ENCODE peak calls at places on chromosome 12, in four cellular contexts. S, P, G and D are unnamed samples.

GRCh38 chr12:30154996-30155730 is 371.4 kb upstream of the TMTC1 start:
- DNase-seq in S (no peak), P (no peak), G (no peak), D (no peak)

GRCh38 chr12:5276327-5276880 is 155.5 kb upstream of the NTF3 start:
- DNase-seq in S (no peak), P (no peak), G (no peak), D (no peak)

GRCh38 chr12:31386364-31386777 is 60.4 kb upstream of the SINHCAF start:
- DNase-seq in S (no peak), P (no peak), G (no peak), D (no peak)

GRCh38 chr12:104643921-104644669 is 187.3 kb downstream of the CHST11 start:
- DNase-seq in S (no peak), P (no peak), G (no peak), D (no peak)

GRCh38 chr12:13223176-13223806 is 26.8 kb downstream of the EMP1 start:
- DNase-seq in S (no peak), P (no peak), G (peak), D (no peak)

GRCh38 chr12:107684990-107685359 is 624 bp upstream of the PWP1 start:
- DNase-seq in S (no peak), P (no peak), G (peak), D (no peak)

GRCh38 chr12:10361084-10361483 is 28.8 kb downstream of the KLRK1 start:
- DNase-seq in S (no peak), P (no peak), G (no peak), D (no peak)

GRCh38 chr12:53379389-53380103 is 430 bp upstream of the SP1 start:
- DNase-seq in S (peak), P (peak), G (peak), D (peak)

GRCh38 chr12:72271741-72272661 is at the start of gene TRHDE:
- DNase-seq in S (no peak), P (no peak), G (peak), D (peak)

GRCh38 chr12:108193922-108194321 is 64.8 kb downstream of the WSCD2 start:
- DNase-seq in S (no peak), P (no peak), G (peak), D (peak)

GRCh38 chr12:92123780-92124707 is 21.6 kb downstream of the BTG1 start:
- DNase-seq in S (no peak), P (no peak), G (no peak), D (no peak)

GRCh38 chr12:42585846-42586226 is 3.7 kb downstream of the PRICKLE1 start:
- DNase-seq in S (no peak), P (no peak), G (no peak), D (no peak)

GRCh38 chr12:70334742-70335141 is 31.3 kb upstream of the KCNMB4 start:
- DNase-seq in S (no peak), P (no peak), G (no peak), D (no peak)

GRCh38 chr12:29320295-29321090 is 60.5 kb downstream of the ERGIC2 start:
- DNase-seq in S (no peak), P (no peak), G (peak), D (no peak)

GRCh38 chr12:123132951-123133619 is 17.8 kb downstream of the PITPNM2 start:
- DNase-seq in S (no peak), P (no peak), G (no peak), D (no peak)

GRCh38 chr12:129084875-129085826 is 231.9 kb downstream of the GLT1D1 start:
- DNase-seq in S (no peak), P (no peak), G (no peak), D (peak)

GRCh38 chr12:111775205-111776193 is 8.8 kb downstream of the ALDH2 start:
- DNase-seq in S (no peak), P (no peak), G (peak), D (no peak)

GRCh38 chr12:5723711-5724252 is 221.3 kb downstream of the ANO2 start:
- DNase-seq in S (no peak), P (no peak), G (no peak), D (no peak)

GRCh38 chr12:59005195-59005961 is 85.1 kb upstream of the LRIG3 start:
- DNase-seq in S (no peak), P (no peak), G (no peak), D (no peak)

GRCh38 chr12:124808276-124808675 is 55.4 kb downstream of the SCARB1 start:
- DNase-seq in S (no peak), P (no peak), G (no peak), D (no peak)

GRCh38 chr12:75712223-75712622 is 200.8 kb upstream of the KRR1 start:
- DNase-seq in S (no peak), P (no peak), G (peak), D (no peak)

GRCh38 chr12:52020539-52021336 is 14.0 kb downstream of the TAMALIN start:
- DNase-seq in S (peak), P (no peak), G (peak), D (no peak)

GRCh38 chr12:51905507-51906438 is 1.5 kb upstream of the ACVRL1 start:
- DNase-seq in S (no peak), P (no peak), G (no peak), D (no peak)